ENCODE peak calls at places on chromosomes 5 and 9, in eight cellular contexts. B is GM04504; D is anterior cingulate cortex; K is spleen; M is activated effector memory CD4-positive, alpha-beta T cell treated with Interleukin-2 at 50 U/mL for 16 hours; Q is left cardiac atrium; W is HuH-7; H is bronchial epithelial cell. T is an unnamed sample.

GRCh38 chr9:116546711-116547581 is 140.2 kb upstream of the TRIM32 start:
- DNase-seq in D (no peak), W (peak), H (peak), B (no peak), Q (no peak), M (no peak), K (no peak), T (no peak)

GRCh38 chr9:546797-547223 is 294.7 kb upstream of the DMRT1 start:
- DNase-seq in Q (no peak), M (no peak), W (no peak), H (peak), D (no peak), K (no peak), B (no peak), T (no peak)

GRCh38 chr5:2981035-2981434 is 229.6 kb upstream of the IRX2 start:
- DNase-seq in Q (no peak), D (no peak), H (no peak), K (no peak), W (no peak), B (no peak), M (no peak), T (no peak)

GRCh38 chr5:141843156-141843927 is 34.9 kb downstream of the PCDH1 start:
- DNase-seq in B (no peak), H (peak), K (no peak), W (no peak), Q (no peak), D (no peak), M (no peak), T (no peak)

GRCh38 chr5:117623042-117623815 is 1048.6 kb upstream of the SEMA6A start:
- DNase-seq in K (no peak), M (no peak), H (peak), B (peak), Q (no peak), D (no peak), W (no peak), T (no peak)

GRCh38 chr9:91746357-91746756 is 203.7 kb downstream of the ROR2 start:
- DNase-seq in H (no peak), W (no peak), D (no peak), Q (no peak), M (no peak), B (no peak), K (no peak), T (no peak)

GRCh38 chr9:37582548-37583157 is 6.5 kb upstream of the FBXO10 start:
- DNase-seq in W (peak), Q (no peak), H (peak), K (no peak), D (no peak), B (peak), M (no peak), T (no peak)

GRCh38 chr5:67493676-67494075 is 297.1 kb upstream of the CD180 start:
- DNase-seq in K (no peak), B (no peak), W (peak), D (peak), Q (no peak), H (peak), M (no peak), T (no peak)

GRCh38 chr5:80251636-80252035 is 4.2 kb downstream of the SERINC5 start:
- DNase-seq in Q (peak), M (no peak), D (no peak), H (peak), K (no peak), W (no peak), B (no peak), T (no peak)

GRCh38 chr9:16342621-16343020 is 527.8 kb downstream of the BNC2 start:
- DNase-seq in K (no peak), H (no peak), Q (no peak), D (no peak), M (no peak), B (no peak), W (no peak), T (no peak)

GRCh38 chr9:38083858-38084555 is 15.0 kb upstream of the SHB start:
- DNase-seq in D (no peak), W (no peak), M (no peak), Q (no peak), B (no peak), H (peak), K (peak), T (no peak)

GRCh38 chr5:125326114-125326513 is 579.7 kb upstream of the ZNF608 start:
- DNase-seq in W (no peak), M (no peak), H (peak), B (peak), K (no peak), D (no peak), Q (peak), T (no peak)

GRCh38 chr9:132141364-132141947 is 20.4 kb upstream of the NTNG2 start:
- DNase-seq in W (no peak), M (no peak), K (peak), D (no peak), H (no peak), Q (no peak), B (no peak), T (no peak)

GRCh38 chr5:159099049-159099760 is 511 bp downstream of the EBF1 start:
- DNase-seq in W (peak), Q (peak), H (peak), M (peak), D (no peak), B (no peak), K (peak), T (peak)

GRCh38 chr5:87885727-87886126 is 382.9 kb downstream of the TMEM161B start:
- DNase-seq in M (no peak), B (no peak), Q (no peak), K (no peak), H (no peak), W (no peak), D (no peak), T (no peak)

GRCh38 chr9:6566409-6567139 is 79.0 kb downstream of the GLDC start:
- DNase-seq in K (no peak), W (no peak), D (no peak), Q (peak), M (no peak), B (peak), H (peak), T (peak)

GRCh38 chr9:4588721-4589120 is 73.4 kb upstream of the PLPP6 start:
- DNase-seq in W (no peak), B (no peak), M (no peak), Q (no peak), D (no peak), K (no peak), H (no peak), T (no peak)

GRCh38 chr5:120817044-120817985 is 353.2 kb downstream of the PRR16 start:
- DNase-seq in D (no peak), H (peak), B (no peak), W (peak), K (no peak), M (no peak), Q (no peak), T (no peak)

GRCh38 chr9:93089481-93089991 is 6.5 kb upstream of the CARD19 start:
- DNase-seq in W (no peak), H (no peak), M (no peak), D (no peak), Q (no peak), B (no peak), K (peak), T (peak)

GRCh38 chr9:81546498-81546897 is 142.8 kb downstream of the TLE1 start:
- DNase-seq in W (no peak), H (no peak), Q (no peak), D (no peak), M (no peak), B (no peak), K (no peak), T (no peak)